ENCODE peak calls at places on chromosomes 2 and 18, in four cellular contexts. X is SK-N-SH, D is stomach, V is suprapubic skin. P is an unnamed sample.

GRCh38 chr2:105278654-105279053 is 37.1 kb downstream of the GPR45 start:
- DNase-seq in X (no peak), D (no peak), V (no peak), P (no peak)

GRCh38 chr2:71409611-71410010 is 43.8 kb upstream of the DYSF start:
- DNase-seq in D (no peak), V (no peak), X (no peak), P (no peak)

GRCh38 chr2:182266909-182267308 is 159.9 kb downstream of the PDE1A start:
- DNase-seq in V (no peak), D (no peak), X (no peak), P (no peak)

GRCh38 chr2:68907232-68907922 is 36.2 kb upstream of the BMP10 start:
- DNase-seq in D (no peak), V (no peak), X (no peak), P (no peak)

GRCh38 chr2:138775725-138776124 is 4.5 kb downstream of the NXPH2 start:
- DNase-seq in V (no peak), X (no peak), D (no peak), P (no peak)

GRCh38 chr18:51278045-51278649 is 80.7 kb upstream of the MEX3C start:
- DNase-seq in X (peak), V (no peak), D (peak), P (no peak)

GRCh38 chr2:113240915-113241911 is 37.5 kb downstream of the PAX8 start:
- DNase-seq in D (peak), X (peak), V (peak), P (peak)

GRCh38 chr2:239040152-239040761 is 192.4 kb downstream of the TWIST2 start:
- DNase-seq in X (no peak), V (no peak), D (no peak), P (peak)

GRCh38 chr18:32437080-32437834 is 33.4 kb downstream of the GAREM1 start:
- DNase-seq in D (no peak), X (no peak), V (no peak), P (no peak)

GRCh38 chr18:23226386-23226785 is 91.1 kb downstream of the CABLES1 start:
- DNase-seq in D (no peak), X (no peak), V (no peak), P (no peak)

GRCh38 chr2:160952462-160952861 is 207.8 kb upstream of the TANK start:
- DNase-seq in D (no peak), V (no peak), X (no peak), P (peak)

GRCh38 chr2:74481961-74482800 is 617 bp downstream of the CCDC142 start:
- DNase-seq in X (peak), V (no peak), D (no peak), P (no peak)

GRCh38 chr2:63692002-63692606 is 103.3 kb downstream of the MDH1 start:
- DNase-seq in V (no peak), X (peak), D (no peak), P (no peak)

GRCh38 chr2:198214108-198214736 is 409.8 kb downstream of the PLCL1 start:
- DNase-seq in D (no peak), X (no peak), V (no peak), P (no peak)

GRCh38 chr2:240956935-240957655 is 41.3 kb upstream of the SNED1 start:
- DNase-seq in D (peak), V (no peak), X (peak), P (peak)

GRCh38 chr2:106839849-106840595 is 45.9 kb downstream of the ST6GAL2 start:
- DNase-seq in X (peak), D (no peak), V (no peak), P (no peak)

GRCh38 chr18:22132258-22132657 is 37.1 kb upstream of the GATA6 start:
- DNase-seq in V (no peak), X (no peak), D (no peak), P (no peak)

GRCh38 chr2:157808421-157808820 is 67.7 kb downstream of the ACVR1 start:
- DNase-seq in D (no peak), V (no peak), X (no peak), P (no peak)

GRCh38 chr2:105373895-105374401 is 24.9 kb downstream of the FHL2 start:
- DNase-seq in X (no peak), D (no peak), V (no peak), P (no peak)

GRCh38 chr2:237669628-237670351 is 42.4 kb downstream of the LRRFIP1 start:
- DNase-seq in V (peak), D (no peak), X (peak), P (peak)

GRCh38 chr2:136242687-136243277 is 124.8 kb upstream of the CXCR4 start:
- DNase-seq in D (peak), X (no peak), V (no peak), P (no peak)

GRCh38 chr2:16168506-16169264 is 228.3 kb downstream of the MYCN start:
- DNase-seq in V (no peak), X (no peak), D (no peak), P (no peak)

GRCh38 chr2:824954-825353 is 125.7 kb upstream of the SNTG2 start:
- DNase-seq in X (no peak), D (no peak), V (no peak), P (no peak)

GRCh38 chr2:176356251-176356650 is 87.0 kb downstream of the MTX2 start:
- DNase-seq in D (no peak), V (no peak), X (no peak), P (no peak)

GRCh38 chr18:48915621-48916425 is 34.9 kb downstream of the SMAD7 start:
- DNase-seq in X (no peak), D (no peak), V (no peak), P (peak)

GRCh38 chr2:149894760-149895159 is 307.2 kb upstream of the MMADHC start:
- DNase-seq in D (no peak), X (no peak), V (no peak), P (no peak)

GRCh38 chr2:127560201-127560928 is 24.9 kb downstream of the MYO7B start:
- DNase-seq in V (peak), X (no peak), D (peak), P (no peak)

GRCh38 chr2:89763581-89764485 is 1072.4 kb downstream of the RPIA start:
- DNase-seq in X (peak), D (peak), V (peak), P (peak)

GRCh38 chr2:9138507-9139085 is 68.0 kb upstream of the ASAP2 start:
- DNase-seq in V (no peak), D (no peak), X (no peak), P (peak)

GRCh38 chr2:174892546-174892945 is 112.6 kb downstream of the CHN1 start:
- DNase-seq in D (no peak), V (no peak), X (no peak), P (no peak)

GRCh38 chr2:74540291-74540690 is 10.6 kb downstream of the HTRA2 start:
- DNase-seq in D (no peak), X (no peak), V (no peak), P (no peak)

GRCh38 chr2:193973781-193974180 is 1683.2 kb upstream of the SLC39A10 start:
- DNase-seq in V (no peak), X (no peak), D (no peak), P (no peak)

GRCh38 chr2:10830203-10830602 is 17.6 kb upstream of the PDIA6 start:
- DNase-seq in X (no peak), V (no peak), D (peak), P (no peak)

GRCh38 chr2:65382323-65382722 is 50.1 kb downstream of the SPRED2 start:
- DNase-seq in X (no peak), V (no peak), D (no peak), P (no peak)

GRCh38 chr2:240685771-240686371 is 3.2 kb upstream of the AQP12B start:
- DNase-seq in V (no peak), D (no peak), X (peak), P (no peak)

GRCh38 chr2:177298191-177298590 is 33.7 kb upstream of the NFE2L2 start:
- DNase-seq in D (no peak), X (no peak), V (no peak), P (no peak)

GRCh38 chr2:163210430-163210918 is 371.9 kb upstream of the KCNH7 start:
- DNase-seq in X (no peak), D (no peak), V (no peak), P (no peak)

GRCh38 chr2:60516383-60516811 is 37.1 kb downstream of the BCL11A start:
- DNase-seq in X (no peak), V (no peak), D (no peak), P (peak)

GRCh38 chr2:31255911-31256571 is 22.1 kb downstream of the EHD3 start:
- DNase-seq in V (no peak), X (no peak), D (no peak), P (no peak)

DNA sequence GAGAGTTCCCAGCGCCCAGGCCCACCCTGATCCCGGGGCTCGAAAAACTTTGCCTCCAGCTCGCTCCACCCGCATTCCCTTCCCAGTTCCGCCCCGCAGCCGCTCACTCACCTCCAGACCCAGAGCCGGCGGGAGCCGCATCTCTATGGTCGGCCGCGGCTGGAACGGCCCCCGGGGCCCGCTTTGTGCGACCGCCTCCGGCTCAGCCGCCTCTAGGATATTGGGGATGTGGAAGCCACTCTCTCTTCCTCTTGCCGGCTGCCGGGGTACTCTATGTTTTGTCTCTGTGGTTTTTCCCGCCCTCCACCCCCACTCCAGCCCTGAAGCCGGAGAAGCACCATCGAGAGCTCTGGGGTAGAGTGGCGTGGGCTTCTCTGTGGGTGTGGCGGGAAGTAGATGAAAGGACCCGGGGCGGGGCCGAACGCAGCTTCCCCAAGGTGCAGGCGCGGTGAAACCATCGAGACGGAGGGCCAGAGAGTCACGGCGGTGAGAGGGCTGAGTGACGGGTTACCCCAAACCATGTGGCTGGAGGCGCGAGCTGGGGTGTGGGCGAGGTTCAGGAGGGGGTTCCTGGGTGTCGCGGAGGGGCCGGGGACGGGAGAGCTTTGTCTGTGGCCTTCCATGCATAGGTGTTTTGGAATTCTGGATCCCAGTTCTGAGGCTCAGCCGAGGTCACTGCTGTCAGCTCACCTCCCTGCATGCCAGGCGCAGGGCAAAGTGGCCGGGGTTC is at the start of the genes BCS1L and ZNF142:
- DNase-seq in V (peak), D (peak), X (peak), P (peak)
- TF ChIP-seq POLR2AphosphoS5 in V (no peak), D (peak), X (peak), P (peak)

GRCh38 chr2:37892436-37893114 is 32.5 kb upstream of the RMDN2 start:
- DNase-seq in D (no peak), X (no peak), V (no peak), P (no peak)
- H3K4me3 ChIP-seq in D (no peak), X (no peak), V (no peak), P (no peak)

DNA sequence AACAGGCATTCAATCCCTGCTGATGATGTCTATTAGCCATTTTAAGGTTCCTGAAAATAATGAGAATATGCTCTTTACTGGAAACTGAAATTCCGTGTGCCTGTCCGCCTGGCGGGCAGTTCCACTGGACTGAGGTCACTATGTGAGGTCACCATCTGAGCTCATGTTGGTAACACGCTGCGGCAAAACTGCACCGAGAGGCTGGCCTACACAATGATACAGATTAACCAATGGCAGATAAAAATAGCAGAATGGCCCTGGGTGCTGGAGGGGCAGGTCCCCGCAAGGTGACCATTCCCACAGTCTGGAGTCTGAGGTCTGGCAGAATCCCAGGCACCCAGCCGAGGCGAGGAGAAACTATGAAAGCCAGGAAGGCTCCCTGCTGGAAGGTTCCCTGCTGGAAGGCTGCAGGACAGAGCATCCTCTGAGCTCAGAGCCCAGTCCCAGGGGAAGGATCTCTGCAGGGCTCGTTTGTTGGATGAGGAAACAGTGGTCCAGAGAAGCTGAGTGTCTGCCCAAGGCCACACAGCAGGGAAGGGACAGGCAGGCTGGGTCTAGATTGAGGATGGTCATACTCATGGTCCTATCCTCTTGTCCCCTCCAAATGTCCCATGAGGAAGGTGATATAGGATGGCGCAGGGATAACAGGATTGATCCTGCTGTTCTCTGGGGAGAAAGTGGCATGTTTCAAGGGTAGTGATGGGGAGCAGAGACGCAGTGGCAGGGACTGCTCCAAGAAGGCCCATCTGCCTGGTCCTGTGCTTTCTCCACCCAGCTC is 24.8 kb downstream of the HS1BP3 start:
- DNase-seq in D (peak), V (peak), X (no peak), P (peak)
- TF ChIP-seq EP300 in D (peak), V (no peak), X (no peak), P (no peak)

GRCh38 chr18:8341481-8342230 is 267.6 kb upstream of the RAB12 start:
- DNase-seq in X (no peak), V (no peak), D (peak), P (no peak)
- TF ChIP-seq POLR2AphosphoS5 in X (no peak), V (no peak), D (no peak), P (no peak)

GRCh38 chr18:12281861-12282260 is 26.2 kb upstream of the TUBB6 start:
- DNase-seq in X (no peak), V (no peak), D (no peak), P (no peak)

GRCh38 chr18:12278153-12278764 is 24.1 kb downstream of the CIDEA start:
- DNase-seq in D (no peak), X (no peak), V (no peak), P (no peak)

GRCh38 chr18:12276736-12277554 is 22.8 kb downstream of the CIDEA start:
- DNase-seq in X (no peak), V (no peak), D (no peak), P (peak)

GRCh38 chr18:12279781-12280531 is 25.8 kb downstream of the CIDEA start:
- DNase-seq in V (no peak), D (no peak), X (no peak), P (peak)

GRCh38 chr18:12278765-12279682 is 24.9 kb downstream of the CIDEA start:
- DNase-seq in V (peak), D (peak), X (no peak), P (peak)
- H3K4me3 ChIP-seq in V (peak), D (peak), X (no peak), P (peak)

DNA sequence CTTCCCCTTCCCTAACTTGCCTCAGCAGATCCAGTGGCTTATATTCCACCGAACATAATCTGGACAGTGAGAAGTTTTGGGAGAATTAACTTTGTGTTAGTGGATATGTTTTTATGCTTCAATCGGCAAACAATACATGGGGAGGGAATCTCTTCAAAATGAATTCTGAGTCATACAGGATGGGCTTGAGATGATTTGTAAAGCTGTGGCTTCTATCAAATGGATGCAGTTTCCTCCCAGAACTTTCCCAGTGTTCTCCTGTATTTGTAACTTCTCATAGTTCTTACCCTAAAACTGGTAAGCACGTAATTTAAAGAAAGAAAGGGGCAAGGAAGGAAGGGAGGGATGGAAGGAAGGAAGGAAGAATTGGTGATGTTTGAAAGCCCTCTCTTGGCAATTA is 36.8 kb downstream of the PDCL3 start:
- DNase-seq in D (no peak), V (no peak), X (no peak), P (no peak)
- TF ChIP-seq EP300 in D (no peak), V (no peak), X (no peak), P (no peak)

GRCh38 chr18:79498662-79499061 is 102.9 kb downstream of the NFATC1 start:
- DNase-seq in V (no peak), X (no peak), D (no peak), P (no peak)

GRCh38 chr18:79497638-79498081 is 101.9 kb downstream of the NFATC1 start:
- DNase-seq in V (no peak), X (no peak), D (no peak), P (no peak)

GRCh38 chr18:79495591-79496071 is 99.9 kb downstream of the NFATC1 start:
- DNase-seq in X (no peak), D (no peak), V (peak), P (peak)

GRCh38 chr18:79496237-79496977 is 100.7 kb downstream of the NFATC1 start:
- DNase-seq in V (peak), D (no peak), X (no peak), P (peak)

DNA sequence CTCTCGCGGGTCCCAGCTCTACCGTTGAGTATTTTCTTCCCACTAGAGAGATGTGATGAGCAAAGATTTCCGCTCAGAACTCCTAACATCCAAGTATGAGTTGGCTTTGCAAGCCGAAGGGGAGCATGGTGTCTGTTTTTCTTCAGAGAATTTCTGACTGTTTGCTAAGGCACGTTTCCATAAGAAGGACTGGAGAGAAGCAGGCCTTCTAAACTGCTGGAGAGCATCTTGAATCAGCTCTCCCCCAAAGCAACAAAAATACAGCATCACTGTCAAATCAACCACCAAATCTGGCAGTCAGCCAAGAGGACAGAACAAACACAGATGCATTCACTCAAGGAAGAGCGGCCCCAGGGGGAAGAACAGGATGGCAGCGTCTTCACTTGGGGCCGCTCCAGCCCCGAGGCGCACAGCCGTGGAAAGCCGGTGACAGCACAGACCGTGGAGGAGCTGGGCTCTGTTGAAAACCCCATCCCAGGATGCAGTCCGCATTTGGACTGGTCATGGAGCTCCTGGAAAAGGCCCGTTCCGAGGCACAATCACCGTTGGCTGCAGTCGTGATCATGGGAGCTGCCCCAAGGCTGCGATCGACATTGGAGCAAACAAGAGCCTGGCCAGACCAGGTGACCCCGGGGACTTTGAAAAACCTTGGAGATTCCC is 101.4 kb downstream of the NFATC1 start:
- DNase-seq in V (peak), X (no peak), D (no peak), P (peak)
- TF ChIP-seq POLR2AphosphoS5 in V (no peak), X (no peak), D (no peak), P (peak)

GRCh38 chr2:168697668-168698121 is 104.7 kb upstream of the NOSTRIN start:
- DNase-seq in X (no peak), D (no peak), V (no peak), P (no peak)
- H3K4me3 ChIP-seq in X (no peak), D (no peak), V (no peak), P (no peak)

DNA sequence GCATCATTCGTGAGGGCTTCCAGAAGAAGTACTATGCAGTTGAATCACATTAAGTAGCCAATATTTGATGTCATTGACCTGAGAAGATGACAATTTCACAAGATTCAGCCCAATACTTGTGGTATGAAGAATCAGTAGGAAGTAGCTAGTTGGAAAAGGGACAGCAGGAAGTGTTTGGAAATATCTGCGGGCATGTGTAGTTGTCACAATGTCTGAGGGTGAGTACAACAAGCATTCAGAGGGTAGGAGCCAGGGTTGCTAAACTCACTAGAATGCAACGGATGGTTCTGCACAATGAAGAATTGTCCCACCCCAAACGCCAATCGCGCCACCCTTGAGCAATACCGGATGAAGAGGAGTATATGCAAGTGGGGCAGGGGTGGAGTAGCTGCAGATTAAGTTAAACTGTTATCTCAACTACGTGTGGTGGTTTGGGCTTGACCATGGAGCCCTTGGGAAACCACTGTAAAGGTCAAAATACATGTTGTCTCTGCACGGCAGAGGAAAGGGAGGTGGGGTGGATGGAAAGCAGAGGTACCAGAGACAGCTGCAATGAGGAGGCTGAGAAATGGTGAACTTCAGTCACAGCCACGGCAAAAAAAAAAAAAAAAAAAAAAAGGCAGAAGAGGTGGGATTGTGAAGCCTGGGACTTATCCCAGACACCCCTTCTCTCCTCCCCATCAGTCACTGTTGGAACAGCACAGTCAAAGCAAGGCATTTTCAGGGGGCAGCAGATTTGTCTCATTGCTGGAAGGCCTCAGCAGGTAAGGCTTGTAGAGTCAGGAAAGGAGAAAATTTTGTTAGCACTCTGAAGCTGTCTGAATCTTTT is 5.1 kb downstream of the CCL20 start:
- DNase-seq in X (no peak), V (no peak), D (peak), P (peak)
- TF ChIP-seq EP300 in X (peak), V (no peak), D (no peak), P (no peak)